ENCODE peak calls at places on chromosomes 2 and 18, in five cellular contexts. V is neural crest cell, I is progenitor cell of endocrine pancreas, G is fibroblast of mammary gland, Z is Peyer's patch. H is an unnamed sample.
A peak's percentile ranks its signal among the peaks of the same experiment; 100 is the strongest.

GRCh38 chr2:217489145-217489960 is 513.4 kb downstream of the TNS1 start:
- DNase-seq in V (no peak), I (no peak), G (peak; percentile 18), Z (no peak), H (no peak)

GRCh38 chr2:45755585-45756330 is 104.3 kb downstream of the PRKCE start:
- DNase-seq in V (no peak), I (no peak), G (peak; percentile 97), Z (no peak), H (no peak)

GRCh38 chr2:122683018-122683417 is 927.6 kb downstream of the TSN start:
- DNase-seq in V (no peak), I (no peak), G (no peak), Z (no peak), H (no peak)

GRCh38 chr2:241701155-241701404 is 759 bp upstream of the ING5 start:
- DNase-seq in V (no peak), I (no peak), G (peak; percentile 72), Z (no peak), H (no peak)

GRCh38 chr2:42852798-42853197 is 60.4 kb upstream of the HAAO start:
- DNase-seq in V (no peak), I (no peak), G (no peak), Z (peak; percentile 6), H (no peak)

GRCh38 chr2:64604929-64605550 is 48.7 kb downstream of the SERTAD2 start:
- DNase-seq in V (no peak), I (no peak), G (peak; percentile 70), Z (no peak), H (no peak)

GRCh38 chr2:111100765-111101162 is 19.9 kb upstream of the BCL2L11 start:
- DNase-seq in V (no peak), I (no peak), G (peak; percentile 14), Z (no peak), H (peak; percentile 45)

GRCh38 chr2:213046431-213046830 is 105.0 kb downstream of the IKZF2 start:
- DNase-seq in V (no peak), I (no peak), G (no peak), Z (no peak), H (no peak)

GRCh38 chr2:226308981-226309380 is 490.6 kb downstream of the IRS1 start:
- DNase-seq in V (no peak), I (no peak), G (peak; percentile 93), Z (no peak), H (no peak)

GRCh38 chr2:188278388-188279092 is 13.1 kb upstream of the GULP1 start:
- DNase-seq in V (no peak), I (no peak), G (no peak), Z (no peak), H (no peak)

DNA sequence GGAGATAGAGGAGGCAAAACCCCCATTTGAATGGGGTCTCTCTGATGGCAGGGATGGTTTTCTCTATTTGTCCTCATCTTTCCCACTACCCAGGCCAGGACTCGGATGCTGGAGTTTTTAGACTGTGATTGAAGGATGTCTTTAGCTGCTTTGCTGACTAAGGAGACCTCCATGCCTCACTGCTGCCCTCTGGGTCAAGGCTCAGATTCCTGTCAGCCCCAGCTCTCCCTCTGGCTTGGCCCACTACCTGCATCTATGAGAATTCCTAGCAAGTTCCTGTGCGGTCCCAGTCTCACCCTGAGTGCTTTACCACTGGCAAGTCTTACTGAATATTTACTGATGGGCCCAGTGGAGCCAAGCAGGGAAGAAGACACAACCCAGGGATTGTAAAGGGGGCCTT is 184.0 kb downstream of the CELF4 start:
- DNase-seq in V (no peak), I (no peak), G (no peak), Z (no peak), H (no peak)
- TF ChIP-seq CTCF in V (no peak), I (no peak), G (no peak), Z (no peak), H (no peak)

GRCh38 chr2:177392373-177393246 is at the start of gene AGPS:
- DNase-seq in V (peak; percentile 62), I (peak; percentile 62), G (peak; percentile 55), Z (peak; percentile 90), H (peak; percentile 91)
- TF ChIP-seq CTCF in V (peak; percentile 39), I (peak; percentile 22), G (no peak), Z (peak; percentile 49), H (no peak)

DNA sequence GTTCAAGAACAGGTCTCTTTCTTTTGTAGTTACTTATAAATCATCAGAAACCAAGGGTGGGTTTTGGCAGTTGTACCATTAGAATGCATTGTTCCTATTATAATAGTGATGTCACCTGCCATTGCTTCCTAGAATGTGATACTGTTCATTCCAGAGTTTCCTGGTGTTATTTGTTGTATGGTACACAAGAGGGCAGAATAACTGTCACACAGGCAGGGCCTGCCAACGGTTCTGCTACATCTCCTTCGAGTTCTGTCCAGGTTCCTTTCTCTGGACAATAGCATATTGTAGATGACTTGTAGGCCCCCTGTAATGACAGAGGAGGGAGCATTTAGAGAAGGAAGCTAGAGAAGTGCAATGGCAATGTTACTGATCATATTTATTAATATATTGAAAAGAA is 98.3 kb downstream of the KLHL14 start:
- DNase-seq in V (no peak), I (no peak), G (peak; percentile 10), Z (no peak), H (no peak)
- TF ChIP-seq CTCF in V (peak; percentile 40), I (peak; percentile 33), G (peak; percentile 16), Z (no peak), H (no peak)

DNA sequence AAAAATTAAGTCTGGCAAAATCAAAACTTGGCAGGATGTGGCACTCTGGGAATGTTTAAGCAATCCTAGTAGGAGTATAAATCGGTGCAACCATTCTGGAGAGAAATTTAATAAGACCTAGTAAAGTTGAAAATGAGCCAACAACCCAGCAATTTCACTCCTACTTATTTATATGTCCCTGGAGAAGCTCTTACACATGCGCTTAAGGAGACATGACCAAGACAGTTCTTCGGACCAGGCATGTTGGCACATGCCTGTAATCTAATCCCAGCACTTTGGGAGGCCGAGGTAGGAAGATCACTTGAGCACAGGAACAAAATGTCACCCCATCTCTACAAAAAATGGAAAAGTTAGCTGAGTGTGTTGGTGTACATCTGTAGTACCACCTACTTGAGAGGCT is 374.6 kb upstream of the LYPD1 start:
- DNase-seq in V (no peak), I (no peak), G (no peak), Z (no peak), H (no peak)
- TF ChIP-seq CTCF in V (no peak), I (no peak), G (no peak), Z (no peak), H (no peak)

GRCh38 chr18:13354414-13354813 is 135.9 kb downstream of the LDLRAD4 start:
- DNase-seq in V (no peak), I (no peak), G (no peak), Z (no peak), H (no peak)
- TF ChIP-seq CTCF in V (no peak), I (no peak), G (no peak), Z (no peak), H (no peak)

DNA sequence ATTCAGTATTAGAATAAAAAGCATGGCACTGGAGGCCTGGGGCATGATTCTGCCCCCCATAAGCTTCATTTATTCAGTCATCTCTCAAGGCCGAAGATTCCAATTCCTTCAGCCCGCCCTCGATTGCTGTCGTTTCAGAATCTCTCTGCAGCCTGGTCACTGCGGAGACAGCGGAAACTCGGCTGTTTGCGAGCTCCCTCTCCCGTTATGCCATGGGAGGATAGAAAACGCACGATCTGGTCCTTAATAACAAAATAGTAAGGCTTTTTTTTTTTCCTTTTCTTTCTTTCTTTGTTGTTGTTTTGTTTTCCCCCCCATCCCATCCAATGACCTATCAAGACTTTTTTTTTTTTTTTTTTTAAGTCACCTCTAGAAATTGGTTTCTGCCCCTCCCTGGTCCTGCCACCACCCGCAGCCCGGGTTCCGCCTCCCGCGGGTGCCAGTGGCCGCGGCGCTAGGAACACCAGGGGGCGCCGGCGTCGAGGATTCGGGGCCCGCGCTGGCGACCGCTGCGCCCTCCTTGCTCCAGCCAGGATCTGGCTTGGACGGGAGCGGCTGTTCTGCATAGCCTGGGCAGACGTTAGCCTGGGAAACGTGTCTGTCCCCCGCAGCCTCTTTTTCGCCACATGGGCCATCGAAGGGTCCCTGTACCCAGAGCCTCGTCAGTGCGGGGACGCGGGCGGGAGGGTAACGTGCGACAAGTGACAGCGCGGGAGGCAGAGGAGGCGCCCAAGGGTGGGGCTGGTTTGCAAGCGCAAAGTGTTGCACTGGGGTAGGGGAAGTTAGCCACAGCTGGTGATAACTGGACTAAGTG is 10.0 kb downstream of the CPLX4 start:
- DNase-seq in V (peak; percentile 85), I (peak; percentile 79), G (peak; percentile 55), Z (peak; percentile 80), H (peak; percentile 86)
- TF ChIP-seq CTCF in V (peak; percentile 89), I (peak; percentile 90), G (no peak), Z (peak; percentile 70), H (peak; percentile 95)

GRCh38 chr2:30464544-30465170 is 17.6 kb downstream of the LCLAT1 start:
- DNase-seq in V (no peak), I (no peak), G (no peak), Z (no peak), H (no peak)

GRCh38 chr2:30466216-30466615 is 19.2 kb downstream of the LCLAT1 start:
- DNase-seq in V (no peak), I (no peak), G (no peak), Z (no peak), H (no peak)

GRCh38 chr2:30462131-30462857 is 15.2 kb downstream of the LCLAT1 start:
- DNase-seq in V (no peak), I (no peak), G (no peak), Z (no peak), H (no peak)

GRCh38 chr2:30463535-30463934 is 16.5 kb downstream of the LCLAT1 start:
- DNase-seq in V (no peak), I (no peak), G (no peak), Z (no peak), H (no peak)

GRCh38 chr2:30465171-30465545 is 18.1 kb downstream of the LCLAT1 start:
- DNase-seq in V (no peak), I (no peak), G (no peak), Z (no peak), H (no peak)
- TF ChIP-seq CTCF in V (no peak), I (no peak), G (no peak), Z (no peak), H (no peak)

DNA sequence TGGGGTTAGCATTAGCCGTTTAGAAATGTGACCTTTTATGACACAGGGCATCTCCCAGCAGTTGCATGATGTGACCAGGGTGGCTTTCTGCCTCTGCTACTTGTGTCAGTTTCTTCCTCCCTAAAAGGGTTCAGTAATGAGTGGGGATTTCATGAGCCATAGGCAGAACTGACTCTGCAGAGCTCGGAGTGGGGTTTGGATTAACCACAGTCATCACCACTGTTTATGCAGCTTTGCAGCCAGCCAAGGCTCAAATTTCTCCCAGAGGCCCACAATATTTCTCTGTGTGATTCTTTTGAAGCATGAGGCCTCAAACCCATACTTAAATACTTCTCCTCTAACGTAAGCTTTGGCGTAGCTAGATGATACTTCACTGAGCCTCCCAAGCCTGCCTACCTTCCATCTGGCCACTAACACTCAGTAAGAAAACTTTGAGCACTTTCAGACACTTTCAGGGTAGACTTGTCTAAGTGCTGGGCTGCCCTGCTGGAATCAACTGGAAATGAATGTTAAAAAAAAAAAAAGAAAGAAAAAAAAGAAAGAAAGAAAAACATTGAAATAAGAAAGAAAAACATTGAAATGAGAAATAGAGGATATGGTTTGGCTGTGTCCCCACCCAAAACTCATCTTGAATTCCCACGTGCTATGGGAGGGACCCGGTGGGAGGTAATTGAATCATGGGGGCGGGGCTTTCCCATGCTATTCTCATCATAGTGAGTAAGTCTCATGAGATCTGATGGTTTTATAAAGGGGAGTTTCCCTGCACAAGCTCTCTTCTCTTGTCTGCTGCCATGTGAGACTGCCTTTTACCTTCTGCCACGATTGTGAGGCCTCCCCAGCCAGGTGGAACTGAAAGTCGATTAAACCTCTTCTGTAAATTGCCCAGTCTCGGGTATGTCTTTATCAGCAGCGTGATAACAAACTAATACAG is 11.5 kb upstream of the LAPTM4A start:
- DNase-seq in V (no peak), I (no peak), G (peak; percentile 92), Z (no peak), H (no peak)
- TF ChIP-seq CTCF in V (no peak), I (no peak), G (no peak), Z (no peak), H (no peak)